ENCODE peak calls at places on chromosomes 11 and 22, in nine cellular contexts. One of them, this sample, is unnamed.
A peak's percentile ranks its signal among the peaks of the same experiment; 100 is the strongest.

GRCh38 chr11:9755561-9755960 is 91.7 kb downstream of the SWAP70 start:
- DNase-seq in fibroblast of pulmonary artery: peak; percentile 88
- DNase-seq in fibroblast of the aortic adventitia: peak; percentile 68
- DNase-seq in bronchial epithelial cell: no peak
- DNase-seq in AG04450: no peak
- DNase-seq in brain microvascular endothelial cell: peak; percentile 90
- DNase-seq in mucosa of descending colon: no peak
- DNase-seq in BJ: no peak
- DNase-seq in psoas muscle: no peak
- DNase-seq in this sample: no peak

GRCh38 chr22:17633217-17633997 is 4.9 kb upstream of the ATP6V1E1 start:
- DNase-seq in AG04450: peak; percentile 39
- DNase-seq in bronchial epithelial cell: peak; percentile 98
- DNase-seq in mucosa of descending colon: no peak
- DNase-seq in fibroblast of the aortic adventitia: peak; percentile 95
- DNase-seq in BJ: peak; percentile 57
- DNase-seq in fibroblast of pulmonary artery: peak; percentile 73
- DNase-seq in psoas muscle: no peak
- DNase-seq in brain microvascular endothelial cell: peak; percentile 54
- DNase-seq in this sample: no peak

GRCh38 chr11:129458756-129459535 is 83.3 kb downstream of the BARX2 start:
- DNase-seq in fibroblast of the aortic adventitia: no peak
- DNase-seq in AG04450: no peak
- DNase-seq in fibroblast of pulmonary artery: no peak
- DNase-seq in bronchial epithelial cell: peak; percentile 48
- DNase-seq in brain microvascular endothelial cell: no peak
- DNase-seq in BJ: no peak
- DNase-seq in psoas muscle: no peak
- DNase-seq in mucosa of descending colon: peak; percentile 40
- DNase-seq in this sample: no peak

GRCh38 chr11:131537196-131537595 is 166.8 kb downstream of the NTM start:
- DNase-seq in fibroblast of the aortic adventitia: no peak
- DNase-seq in BJ: no peak
- DNase-seq in fibroblast of pulmonary artery: no peak
- DNase-seq in bronchial epithelial cell: no peak
- DNase-seq in brain microvascular endothelial cell: no peak
- DNase-seq in AG04450: no peak
- DNase-seq in mucosa of descending colon: no peak
- DNase-seq in psoas muscle: no peak
- DNase-seq in this sample: no peak

GRCh38 chr22:24772493-24773220 is 1.9 kb downstream of the PIWIL3 start:
- DNase-seq in AG04450: no peak
- DNase-seq in mucosa of descending colon: no peak
- DNase-seq in bronchial epithelial cell: peak; percentile 20
- DNase-seq in psoas muscle: no peak
- DNase-seq in fibroblast of the aortic adventitia: peak; percentile 53
- DNase-seq in brain microvascular endothelial cell: peak; percentile 16
- DNase-seq in fibroblast of pulmonary artery: peak; percentile 79
- DNase-seq in BJ: no peak
- DNase-seq in this sample: peak; percentile 19

GRCh38 chr22:19016081-19016480 is 80.0 kb upstream of the PRODH start:
- DNase-seq in BJ: no peak
- DNase-seq in psoas muscle: no peak
- DNase-seq in fibroblast of pulmonary artery: no peak
- DNase-seq in bronchial epithelial cell: no peak
- DNase-seq in AG04450: no peak
- DNase-seq in fibroblast of the aortic adventitia: no peak
- DNase-seq in brain microvascular endothelial cell: no peak
- DNase-seq in mucosa of descending colon: no peak
- DNase-seq in this sample: no peak

GRCh38 chr22:44746836-44747519 is 5.4 kb upstream of the ARHGAP8 start:
- DNase-seq in brain microvascular endothelial cell: no peak
- DNase-seq in bronchial epithelial cell: peak; percentile 68
- DNase-seq in mucosa of descending colon: peak; percentile 60
- DNase-seq in BJ: no peak
- DNase-seq in AG04450: no peak
- DNase-seq in psoas muscle: no peak
- DNase-seq in fibroblast of pulmonary artery: no peak
- DNase-seq in fibroblast of the aortic adventitia: no peak
- DNase-seq in this sample: no peak

GRCh38 chr22:49046546-49047305 is 780.9 kb downstream of the BRD1 start:
- DNase-seq in AG04450: no peak
- DNase-seq in brain microvascular endothelial cell: peak; percentile 5
- DNase-seq in BJ: no peak
- DNase-seq in mucosa of descending colon: peak; percentile 39
- DNase-seq in bronchial epithelial cell: no peak
- DNase-seq in fibroblast of the aortic adventitia: no peak
- DNase-seq in fibroblast of pulmonary artery: no peak
- DNase-seq in psoas muscle: no peak
- DNase-seq in this sample: no peak

GRCh38 chr11:27497284-27497866 is 9.2 kb downstream of the LIN7C start:
- DNase-seq in mucosa of descending colon: no peak
- DNase-seq in fibroblast of pulmonary artery: peak; percentile 52
- DNase-seq in psoas muscle: no peak
- DNase-seq in bronchial epithelial cell: peak; percentile 45
- DNase-seq in brain microvascular endothelial cell: no peak
- DNase-seq in fibroblast of the aortic adventitia: peak; percentile 44
- DNase-seq in BJ: no peak
- DNase-seq in AG04450: no peak
- DNase-seq in this sample: no peak

GRCh38 chr11:27807594-27807993 is 107.3 kb upstream of the BDNF start:
- DNase-seq in mucosa of descending colon: no peak
- DNase-seq in BJ: peak; percentile 39
- DNase-seq in psoas muscle: no peak
- DNase-seq in bronchial epithelial cell: no peak
- DNase-seq in AG04450: peak; percentile 41
- DNase-seq in fibroblast of pulmonary artery: peak; percentile 15
- DNase-seq in brain microvascular endothelial cell: no peak
- DNase-seq in fibroblast of the aortic adventitia: peak; percentile 17
- DNase-seq in this sample: no peak

GRCh38 chr11:86070435-86071056 is 1.7 kb upstream of the PICALM start:
- DNase-seq in mucosa of descending colon: no peak
- DNase-seq in fibroblast of pulmonary artery: no peak
- DNase-seq in bronchial epithelial cell: no peak
- DNase-seq in AG04450: no peak
- DNase-seq in brain microvascular endothelial cell: no peak
- DNase-seq in fibroblast of the aortic adventitia: peak; percentile 52
- DNase-seq in psoas muscle: no peak
- DNase-seq in BJ: no peak
- DNase-seq in this sample: no peak

GRCh38 chr11:11459578-11459977 is 106.5 kb upstream of the CSNK2A3 start:
- DNase-seq in brain microvascular endothelial cell: no peak
- DNase-seq in BJ: no peak
- DNase-seq in fibroblast of the aortic adventitia: no peak
- DNase-seq in bronchial epithelial cell: no peak
- DNase-seq in psoas muscle: no peak
- DNase-seq in AG04450: no peak
- DNase-seq in fibroblast of pulmonary artery: no peak
- DNase-seq in mucosa of descending colon: no peak
- DNase-seq in this sample: no peak

GRCh38 chr11:117832511-117832910 is 8.0 kb upstream of the FXYD2 start:
- DNase-seq in AG04450: no peak
- DNase-seq in fibroblast of pulmonary artery: no peak
- DNase-seq in mucosa of descending colon: no peak
- DNase-seq in brain microvascular endothelial cell: no peak
- DNase-seq in bronchial epithelial cell: no peak
- DNase-seq in fibroblast of the aortic adventitia: no peak
- DNase-seq in BJ: no peak
- DNase-seq in psoas muscle: no peak
- DNase-seq in this sample: no peak

GRCh38 chr11:113265343-113265742 is 49.0 kb upstream of the TTC12 start:
- DNase-seq in fibroblast of pulmonary artery: no peak
- DNase-seq in bronchial epithelial cell: no peak
- DNase-seq in psoas muscle: no peak
- DNase-seq in mucosa of descending colon: no peak
- DNase-seq in fibroblast of the aortic adventitia: no peak
- DNase-seq in BJ: no peak
- DNase-seq in brain microvascular endothelial cell: no peak
- DNase-seq in AG04450: no peak
- DNase-seq in this sample: no peak

GRCh38 chr22:21623402-21623970 is 6.3 kb downstream of the YDJC start:
- DNase-seq in mucosa of descending colon: no peak
- DNase-seq in fibroblast of the aortic adventitia: no peak
- DNase-seq in fibroblast of pulmonary artery: no peak
- DNase-seq in AG04450: no peak
- DNase-seq in brain microvascular endothelial cell: no peak
- DNase-seq in bronchial epithelial cell: no peak
- DNase-seq in psoas muscle: no peak
- DNase-seq in BJ: no peak
- DNase-seq in this sample: no peak

GRCh38 chr11:100467821-100468508 is 219.1 kb upstream of the ARHGAP42 start:
- DNase-seq in mucosa of descending colon: no peak
- DNase-seq in AG04450: no peak
- DNase-seq in brain microvascular endothelial cell: no peak
- DNase-seq in fibroblast of the aortic adventitia: no peak
- DNase-seq in fibroblast of pulmonary artery: no peak
- DNase-seq in bronchial epithelial cell: no peak
- DNase-seq in psoas muscle: no peak
- DNase-seq in BJ: no peak
- DNase-seq in this sample: no peak
- H3K4me3 ChIP-seq in mucosa of descending colon: no peak overlapping the region
- H3K4me3 ChIP-seq in AG04450: peak overlapping the region; percentile 41
- H3K4me3 ChIP-seq in brain microvascular endothelial cell: no peak overlapping the region
- H3K4me3 ChIP-seq in fibroblast of the aortic adventitia: no peak overlapping the region
- H3K4me3 ChIP-seq in fibroblast of pulmonary artery: no peak overlapping the region
- H3K4me3 ChIP-seq in bronchial epithelial cell: no peak overlapping the region
- H3K4me3 ChIP-seq in psoas muscle: no peak overlapping the region
- H3K4me3 ChIP-seq in BJ: no peak overlapping the region
- H3K4me3 ChIP-seq in this sample: no peak overlapping the region

DNA sequence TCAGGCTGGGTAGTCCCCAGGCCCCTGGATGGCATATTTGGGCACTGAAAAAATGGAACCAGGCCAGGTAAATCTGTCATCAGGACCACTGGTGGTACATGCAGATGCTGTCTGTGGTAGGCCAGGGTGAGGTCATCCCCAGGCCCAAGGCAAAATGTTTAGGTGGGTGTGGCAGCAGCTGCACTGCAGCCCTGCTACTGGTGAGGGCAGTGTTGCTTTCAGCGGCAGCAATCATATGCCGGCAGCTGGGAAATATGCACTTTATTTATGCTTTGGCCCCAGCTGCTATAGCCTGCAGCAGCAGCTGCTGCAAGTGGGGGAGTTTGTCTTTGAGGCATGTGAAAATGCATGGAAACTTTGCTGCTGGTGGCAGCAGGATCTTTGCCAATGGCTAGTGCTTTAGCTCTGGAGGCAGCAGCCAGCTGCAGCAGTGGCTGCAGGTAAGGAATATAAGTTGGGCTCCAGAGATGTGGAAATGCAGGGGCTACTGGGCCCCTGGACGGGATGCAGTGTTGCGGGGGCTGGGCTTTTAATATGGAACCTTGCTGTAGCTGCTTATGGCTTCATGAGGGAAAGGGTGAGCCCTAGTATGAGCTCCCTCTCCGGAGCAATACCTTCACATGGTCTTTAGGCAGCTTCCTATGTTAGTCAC is 365.7 kb upstream of the CADM1 start:
- DNase-seq in AG04450: peak; percentile 20
- DNase-seq in fibroblast of pulmonary artery: peak; percentile 3
- DNase-seq in BJ: no peak
- DNase-seq in mucosa of descending colon: peak; percentile 30
- DNase-seq in bronchial epithelial cell: peak; percentile 33
- DNase-seq in psoas muscle: no peak
- DNase-seq in brain microvascular endothelial cell: no peak
- DNase-seq in fibroblast of the aortic adventitia: no peak
- DNase-seq in this sample: no peak
- TF ChIP-seq CTCF in AG04450: peak; percentile 82
- TF ChIP-seq CTCF in fibroblast of pulmonary artery: peak; percentile 13
- TF ChIP-seq CTCF in BJ: no peak
- TF ChIP-seq CTCF in mucosa of descending colon: no peak
- TF ChIP-seq CTCF in bronchial epithelial cell: peak; percentile 17
- TF ChIP-seq CTCF in psoas muscle: peak; percentile 8
- TF ChIP-seq CTCF in brain microvascular endothelial cell: peak; percentile 84
- TF ChIP-seq CTCF in fibroblast of the aortic adventitia: no peak
- TF ChIP-seq CTCF in this sample: no peak

DNA sequence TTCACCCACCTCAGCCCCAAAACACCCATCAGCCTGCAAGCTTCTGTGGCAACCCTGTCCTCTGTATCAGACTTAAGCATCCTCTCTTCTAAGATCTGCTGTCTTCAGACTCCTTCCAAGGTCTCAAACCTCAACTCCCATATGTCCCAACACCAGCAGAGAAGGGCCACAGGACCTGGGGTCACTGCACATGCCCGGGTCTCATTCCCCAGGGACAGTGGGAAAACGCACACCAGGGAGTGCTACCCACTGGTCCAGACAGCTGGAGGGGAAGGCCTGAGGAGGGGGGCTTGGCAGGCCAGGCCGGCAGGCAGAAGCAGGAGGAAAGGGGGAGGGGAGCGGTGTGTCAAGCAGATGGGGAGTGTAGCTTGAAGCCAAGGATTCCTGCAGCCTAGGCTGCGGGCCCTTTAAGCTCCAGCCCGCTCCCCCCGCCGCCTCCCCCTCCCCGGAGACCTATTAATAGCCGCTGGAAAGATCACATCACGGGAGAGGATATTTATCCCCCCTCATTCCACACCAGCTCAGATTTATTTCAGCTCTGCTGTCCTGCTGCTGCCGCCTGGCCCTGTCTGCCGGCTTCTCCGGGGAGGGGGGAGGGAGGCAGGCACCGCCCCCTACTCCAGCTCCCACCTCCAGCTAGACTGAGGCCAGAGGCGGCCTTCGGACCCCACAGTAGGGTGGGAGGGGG is 16.7 kb downstream of the BCL9L start:
- DNase-seq in fibroblast of pulmonary artery: peak; percentile 89
- DNase-seq in fibroblast of the aortic adventitia: peak; percentile 91
- DNase-seq in psoas muscle: peak; percentile 84
- DNase-seq in bronchial epithelial cell: no peak
- DNase-seq in brain microvascular endothelial cell: peak; percentile 72
- DNase-seq in AG04450: peak; percentile 83
- DNase-seq in mucosa of descending colon: peak; percentile 66
- DNase-seq in BJ: peak; percentile 76
- DNase-seq in this sample: peak; percentile 87
- H3K4me3 ChIP-seq in fibroblast of pulmonary artery: peak overlapping the region; percentile 51
- H3K4me3 ChIP-seq in fibroblast of the aortic adventitia: peak overlapping the region; percentile 63
- H3K4me3 ChIP-seq in psoas muscle: peak overlapping the region; percentile 64
- H3K4me3 ChIP-seq in bronchial epithelial cell: no peak overlapping the region
- H3K4me3 ChIP-seq in brain microvascular endothelial cell: peak overlapping the region; percentile 43
- H3K4me3 ChIP-seq in AG04450: peak overlapping the region; percentile 60
- H3K4me3 ChIP-seq in mucosa of descending colon: no peak overlapping the region
- H3K4me3 ChIP-seq in BJ: peak overlapping the region; percentile 50
- H3K4me3 ChIP-seq in this sample: peak overlapping the region; percentile 45

DNA sequence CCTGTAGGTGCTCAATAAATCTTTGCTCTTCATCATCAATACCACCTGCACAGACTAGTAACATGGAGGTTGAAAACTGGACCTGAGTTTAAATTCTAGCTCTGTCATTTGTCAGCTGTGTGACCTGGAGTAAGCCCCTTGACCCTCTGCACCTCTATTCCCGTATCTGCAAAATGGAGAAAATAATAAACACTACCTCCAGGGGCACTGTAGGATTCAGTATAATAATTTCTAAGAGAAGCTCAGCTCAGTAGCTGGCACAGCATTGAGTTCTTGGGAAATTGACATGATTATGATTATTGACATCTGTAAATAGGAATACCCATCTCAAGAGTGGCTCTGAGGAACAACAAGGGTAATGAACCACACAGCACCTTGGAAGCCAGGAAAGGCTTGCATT is 78.4 kb downstream of the MN1 start:
- DNase-seq in psoas muscle: no peak
- DNase-seq in fibroblast of pulmonary artery: no peak
- DNase-seq in fibroblast of the aortic adventitia: no peak
- DNase-seq in brain microvascular endothelial cell: no peak
- DNase-seq in AG04450: no peak
- DNase-seq in bronchial epithelial cell: peak; percentile 36
- DNase-seq in mucosa of descending colon: no peak
- DNase-seq in BJ: no peak
- DNase-seq in this sample: no peak
- TF ChIP-seq CTCF in psoas muscle: no peak
- TF ChIP-seq CTCF in fibroblast of pulmonary artery: peak; percentile 23
- TF ChIP-seq CTCF in fibroblast of the aortic adventitia: peak; percentile 20
- TF ChIP-seq CTCF in brain microvascular endothelial cell: no peak
- TF ChIP-seq CTCF in AG04450: peak; percentile 17
- TF ChIP-seq CTCF in bronchial epithelial cell: peak; percentile 21
- TF ChIP-seq CTCF in mucosa of descending colon: no peak
- TF ChIP-seq CTCF in BJ: peak; percentile 6
- TF ChIP-seq CTCF in this sample: no peak